ENCODE peak calls at places on chromosome 20, in four cellular contexts. One of them, this sample, is unnamed.

GRCh38 chr20:64231621-64232550 is 23.7 kb upstream of the PCMTD2 start:
- DNase-seq in Calu3: no peak
- DNase-seq in upper lobe of right lung: no peak
- DNase-seq in psoas muscle: no peak
- DNase-seq in this sample: peak

GRCh38 chr20:6590891-6591679 is 176.4 kb upstream of the BMP2 start:
- DNase-seq in psoas muscle: no peak
- DNase-seq in upper lobe of right lung: no peak
- DNase-seq in Calu3: peak
- DNase-seq in this sample: no peak

GRCh38 chr20:53660947-53661381 is 67.3 kb upstream of the ZNF217 start:
- DNase-seq in upper lobe of right lung: no peak
- DNase-seq in Calu3: no peak
- DNase-seq in psoas muscle: no peak
- DNase-seq in this sample: no peak

GRCh38 chr20:49724637-49725606 is 11.2 kb upstream of the B4GALT5 start:
- DNase-seq in upper lobe of right lung: no peak
- DNase-seq in Calu3: peak
- DNase-seq in psoas muscle: peak
- DNase-seq in this sample: no peak

GRCh38 chr20:15857131-15857784 is 716.0 kb downstream of the KIF16B start:
- DNase-seq in psoas muscle: no peak
- DNase-seq in Calu3: no peak
- DNase-seq in upper lobe of right lung: no peak
- DNase-seq in this sample: no peak

GRCh38 chr20:48075591-48076174 is 290.4 kb upstream of the SULF2 start:
- DNase-seq in Calu3: no peak
- DNase-seq in psoas muscle: no peak
- DNase-seq in upper lobe of right lung: no peak
- DNase-seq in this sample: no peak

GRCh38 chr20:25073544-25073943 is 8.4 kb downstream of the VSX1 start:
- DNase-seq in psoas muscle: no peak
- DNase-seq in upper lobe of right lung: no peak
- DNase-seq in Calu3: no peak
- DNase-seq in this sample: no peak

GRCh38 chr20:52975024-52975732 is 3.0 kb downstream of the TSHZ2 start:
- DNase-seq in psoas muscle: no peak
- DNase-seq in upper lobe of right lung: no peak
- DNase-seq in Calu3: no peak
- DNase-seq in this sample: no peak

GRCh38 chr20:31691646-31692275 is 30.9 kb downstream of the BCL2L1 start:
- DNase-seq in Calu3: no peak
- DNase-seq in upper lobe of right lung: no peak
- DNase-seq in psoas muscle: no peak
- DNase-seq in this sample: no peak

GRCh38 chr20:46438156-46438750 is 31.8 kb upstream of the ELMO2 start:
- DNase-seq in Calu3: peak
- DNase-seq in upper lobe of right lung: no peak
- DNase-seq in psoas muscle: no peak
- DNase-seq in this sample: no peak

GRCh38 chr20:5945963-5946362 is 4.4 kb downstream of the TRMT6 start:
- DNase-seq in Calu3: no peak
- DNase-seq in psoas muscle: no peak
- DNase-seq in upper lobe of right lung: no peak
- DNase-seq in this sample: no peak

GRCh38 chr20:49729780-49730179 is 16.1 kb upstream of the B4GALT5 start:
- DNase-seq in Calu3: no peak
- DNase-seq in psoas muscle: no peak
- DNase-seq in upper lobe of right lung: no peak
- DNase-seq in this sample: no peak

DNA sequence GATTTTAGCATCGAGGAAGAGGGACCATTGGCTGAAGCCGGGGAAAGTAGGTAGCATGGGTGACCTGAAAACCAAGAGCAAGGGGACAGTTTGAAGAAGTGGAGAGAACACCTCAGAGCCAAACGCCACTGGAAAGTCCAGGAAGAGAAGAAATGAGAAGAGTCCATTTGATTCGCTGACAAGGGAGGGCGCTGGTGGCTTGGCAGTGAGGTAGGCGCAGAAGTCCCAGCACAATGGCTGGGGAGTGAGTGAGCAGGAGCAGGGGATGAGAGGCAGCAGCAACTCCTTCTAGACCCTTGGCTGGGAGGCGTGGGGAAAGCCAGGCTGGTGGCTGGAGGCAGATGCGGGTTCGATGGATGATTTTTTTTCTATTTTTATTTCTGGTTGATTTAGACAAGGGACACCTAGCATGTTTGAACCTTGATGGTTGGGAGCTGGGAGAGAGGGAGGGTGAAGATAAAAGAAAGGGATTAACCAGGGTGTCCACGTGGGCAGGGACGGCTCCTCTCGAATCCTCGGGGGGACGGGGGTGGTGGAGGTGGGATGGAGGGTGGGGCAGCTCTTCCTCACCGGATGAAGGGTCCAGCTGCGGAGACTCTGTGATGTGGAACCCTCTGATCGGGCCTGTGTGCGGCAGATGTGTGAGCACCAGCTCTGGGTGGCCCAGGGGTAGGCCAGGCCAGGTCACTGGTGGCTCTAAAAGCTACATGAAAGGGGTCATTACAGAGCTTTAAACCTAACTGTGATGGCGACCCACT is 164.2 kb downstream of the NFATC2 start:
- DNase-seq in psoas muscle: no peak
- DNase-seq in Calu3: no peak
- DNase-seq in upper lobe of right lung: peak
- DNase-seq in this sample: no peak
- TF ChIP-seq CTCF in psoas muscle: no peak
- TF ChIP-seq CTCF in Calu3: no peak
- TF ChIP-seq CTCF in upper lobe of right lung: no peak
- TF ChIP-seq CTCF in this sample: peak

GRCh38 chr20:60999256-60999655 is 252.8 kb upstream of the CDH4 start:
- DNase-seq in psoas muscle: no peak
- DNase-seq in Calu3: no peak
- DNase-seq in upper lobe of right lung: no peak
- DNase-seq in this sample: no peak

DNA sequence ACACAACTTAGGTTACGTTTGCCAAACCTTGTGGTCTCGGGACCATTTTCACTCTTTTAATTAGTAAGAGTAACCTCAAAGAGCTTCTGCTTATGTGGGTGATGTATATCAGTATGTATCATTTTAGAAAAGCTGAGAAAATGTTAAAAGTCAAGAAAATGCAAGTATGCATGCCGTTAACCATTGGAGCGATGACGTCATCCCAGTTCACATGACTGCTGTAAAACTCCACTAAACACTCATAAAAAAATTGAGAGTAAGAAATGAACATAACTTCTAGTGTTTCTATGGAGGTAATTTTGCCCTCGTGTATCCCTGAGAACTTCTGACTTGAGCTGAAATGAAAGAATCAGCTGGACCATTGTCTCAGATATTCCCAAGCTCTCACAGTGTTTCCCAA is 250.0 kb upstream of the CDH4 start:
- DNase-seq in psoas muscle: no peak
- DNase-seq in upper lobe of right lung: no peak
- DNase-seq in Calu3: no peak
- DNase-seq in this sample: no peak
- TF ChIP-seq CTCF in psoas muscle: no peak
- TF ChIP-seq CTCF in upper lobe of right lung: no peak
- TF ChIP-seq CTCF in Calu3: no peak
- TF ChIP-seq CTCF in this sample: no peak

GRCh38 chr20:22584630-22584921 is 204 bp upstream of the FOXA2 start:
- DNase-seq in psoas muscle: no peak
- DNase-seq in Calu3: peak
- DNase-seq in upper lobe of right lung: no peak
- DNase-seq in this sample: no peak
- TF ChIP-seq CTCF in psoas muscle: no peak
- TF ChIP-seq CTCF in Calu3: no peak
- TF ChIP-seq CTCF in upper lobe of right lung: no peak
- TF ChIP-seq CTCF in this sample: no peak

GRCh38 chr20:38791940-38792339 is 13.6 kb upstream of the PPP1R16B start:
- DNase-seq in Calu3: no peak
- DNase-seq in upper lobe of right lung: no peak
- DNase-seq in psoas muscle: no peak
- DNase-seq in this sample: no peak

GRCh38 chr20:38789503-38790209 is 15.8 kb upstream of the PPP1R16B start:
- DNase-seq in upper lobe of right lung: no peak
- DNase-seq in psoas muscle: no peak
- DNase-seq in Calu3: no peak
- DNase-seq in this sample: no peak

GRCh38 chr20:38787870-38788269 is 17.6 kb upstream of the PPP1R16B start:
- DNase-seq in upper lobe of right lung: no peak
- DNase-seq in psoas muscle: no peak
- DNase-seq in Calu3: no peak
- DNase-seq in this sample: no peak

GRCh38 chr20:38791291-38791690 is 14.2 kb upstream of the PPP1R16B start:
- DNase-seq in psoas muscle: no peak
- DNase-seq in upper lobe of right lung: no peak
- DNase-seq in Calu3: no peak
- DNase-seq in this sample: no peak

GRCh38 chr20:38790210-38791053 is 15.1 kb upstream of the PPP1R16B start:
- DNase-seq in Calu3: peak
- DNase-seq in upper lobe of right lung: no peak
- DNase-seq in psoas muscle: no peak
- DNase-seq in this sample: no peak
- TF ChIP-seq CTCF in Calu3: no peak
- TF ChIP-seq CTCF in upper lobe of right lung: peak
- TF ChIP-seq CTCF in psoas muscle: peak
- TF ChIP-seq CTCF in this sample: peak

DNA sequence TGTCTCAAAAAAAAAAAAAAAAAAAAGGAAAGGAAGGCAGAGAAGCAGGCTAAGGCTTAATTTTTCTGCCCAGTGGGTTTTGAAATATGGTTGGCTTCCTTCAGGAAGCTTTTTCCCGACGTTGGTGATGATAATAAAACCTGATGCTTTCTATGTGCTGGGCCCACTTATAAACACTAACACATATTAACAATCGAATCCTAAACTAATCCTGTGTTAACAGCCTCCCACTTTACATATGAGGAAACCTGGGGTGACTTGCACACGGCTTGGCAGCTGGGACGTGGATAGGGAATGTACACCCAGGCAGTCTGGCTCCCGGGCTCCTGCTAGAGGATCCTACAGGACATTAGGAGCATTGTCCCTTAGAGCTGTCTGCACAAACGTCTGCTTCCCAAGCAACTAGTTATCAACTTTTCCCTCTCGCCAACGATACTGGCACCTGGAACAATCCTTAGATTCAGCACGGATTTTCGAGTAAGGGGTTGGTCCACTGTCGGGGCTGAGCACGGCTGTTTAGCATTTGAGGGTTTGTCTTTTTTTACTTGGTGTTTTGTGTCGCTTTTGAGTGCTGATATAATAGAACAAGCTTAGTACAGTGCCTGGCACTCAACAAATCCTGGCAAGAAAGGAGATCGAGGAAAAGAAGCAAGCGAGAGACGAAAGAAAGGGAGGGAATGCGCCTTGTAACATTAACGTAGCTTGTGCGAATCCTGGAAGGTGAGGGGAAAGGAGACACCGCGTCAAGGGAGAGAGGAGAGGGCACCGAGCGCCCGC is 622 bp upstream of the KIZ start:
- DNase-seq in psoas muscle: peak
- DNase-seq in Calu3: peak
- DNase-seq in upper lobe of right lung: no peak
- DNase-seq in this sample: no peak
- TF ChIP-seq CTCF in psoas muscle: peak
- TF ChIP-seq CTCF in Calu3: no peak
- TF ChIP-seq CTCF in upper lobe of right lung: peak
- TF ChIP-seq CTCF in this sample: peak

DNA sequence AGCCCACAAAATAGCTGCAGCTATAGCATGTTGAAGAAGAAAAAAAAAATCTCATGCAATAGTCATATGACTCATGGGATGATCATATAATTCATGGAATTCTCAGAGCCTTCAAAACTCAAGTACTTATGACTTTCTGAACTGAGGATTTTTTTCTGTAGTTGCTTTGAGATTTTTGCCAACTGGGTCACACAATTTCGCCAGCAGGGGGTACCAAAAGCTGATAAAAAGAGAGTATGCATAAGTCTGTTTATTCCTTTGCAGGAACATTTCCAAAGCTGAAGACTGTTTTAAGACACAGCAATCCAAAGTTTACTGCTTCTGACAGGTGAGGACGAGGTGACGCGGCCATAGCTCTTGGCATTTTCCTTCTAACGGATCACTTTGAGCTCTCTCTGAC is 586.1 kb upstream of the CHD6 start:
- DNase-seq in psoas muscle: no peak
- DNase-seq in Calu3: no peak
- DNase-seq in upper lobe of right lung: no peak
- DNase-seq in this sample: no peak
- TF ChIP-seq CTCF in psoas muscle: peak
- TF ChIP-seq CTCF in Calu3: no peak
- TF ChIP-seq CTCF in upper lobe of right lung: peak
- TF ChIP-seq CTCF in this sample: no peak

DNA sequence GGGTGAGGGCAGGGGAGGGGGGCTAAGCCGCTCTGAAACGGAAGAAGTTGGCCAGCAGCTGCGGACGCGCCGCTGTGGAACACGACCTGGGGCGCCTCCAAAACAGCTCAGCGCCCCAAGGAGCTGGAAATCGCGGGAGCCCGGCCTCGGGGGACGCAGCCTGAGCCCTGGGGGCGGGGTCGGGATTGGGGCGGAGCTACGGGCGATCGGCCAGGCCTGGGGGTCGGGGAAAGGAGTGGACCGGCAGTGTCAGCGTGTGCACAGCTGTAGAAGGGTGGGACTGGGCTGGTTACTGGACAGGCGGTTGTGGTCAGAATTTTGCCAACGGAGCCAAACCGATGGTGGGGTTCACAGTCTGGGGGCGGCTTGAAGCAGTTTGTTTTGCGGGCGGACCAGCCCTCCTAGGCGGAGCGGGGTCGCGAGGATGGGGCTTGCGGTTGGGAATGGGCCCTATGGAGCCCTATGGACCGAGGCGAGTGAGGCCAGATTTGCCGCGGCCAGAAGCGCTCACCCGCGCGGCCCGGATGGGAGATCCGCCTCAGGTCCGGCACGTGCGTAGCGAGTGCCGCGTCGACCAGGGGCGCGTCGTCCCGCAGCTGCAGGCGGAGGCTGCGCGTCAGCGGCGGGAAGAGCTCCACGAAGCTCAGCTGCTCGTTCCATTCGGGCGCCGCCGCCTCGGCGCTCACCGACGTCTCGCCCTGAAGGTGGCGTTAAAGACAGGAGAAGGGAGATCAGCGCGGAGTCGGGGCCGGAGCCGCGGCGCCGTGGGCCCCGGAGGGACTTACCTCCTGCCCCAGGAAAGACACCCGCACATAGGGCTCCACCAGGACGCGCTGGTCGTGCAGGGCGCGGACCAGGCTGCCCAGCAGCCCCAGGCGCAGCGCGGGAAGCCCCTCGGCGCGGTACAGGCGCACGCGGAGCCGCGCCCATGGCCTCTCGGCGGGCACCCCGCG is 14.3 kb upstream of the SPAG4 start:
- DNase-seq in upper lobe of right lung: peak
- DNase-seq in psoas muscle: peak
- DNase-seq in Calu3: no peak
- DNase-seq in this sample: peak
- TF ChIP-seq CTCF in upper lobe of right lung: peak
- TF ChIP-seq CTCF in psoas muscle: peak
- TF ChIP-seq CTCF in Calu3: no peak
- TF ChIP-seq CTCF in this sample: peak